ENCODE peak calls at places on chromosome 14, in four cellular contexts. H is heart left ventricle, Q is right lobe of liver, O is uterus. N is an unnamed sample.

GRCh38 chr14:64723691-64724577 is 19.7 kb downstream of the PLEKHG3 start:
- DNase-seq in H (no peak), Q (peak; percentile 4), O (no peak), N (no peak)

GRCh38 chr14:69637503-69638030 is 26.2 kb downstream of the SUSD6 start:
- DNase-seq in H (peak; percentile 64), Q (peak; percentile 89), O (no peak), N (peak; percentile 69)

GRCh38 chr14:43649508-43649907 is 857.6 kb downstream of the FSCB start:
- DNase-seq in H (no peak), Q (no peak), O (no peak), N (no peak)

GRCh38 chr14:67240168-67240932 is 885 bp upstream of the PALS1 start:
- DNase-seq in H (peak; percentile 69), Q (peak; percentile 72), O (peak; percentile 38), N (peak; percentile 34)

GRCh38 chr14:96895658-96896271 is 98.6 kb downstream of the VRK1 start:
- DNase-seq in H (no peak), Q (no peak), O (no peak), N (no peak)

GRCh38 chr14:53285806-53286205 is 132.7 kb upstream of the DDHD1 start:
- DNase-seq in H (no peak), Q (no peak), O (no peak), N (no peak)

GRCh38 chr14:47435331-47435965 is 240.0 kb downstream of the MDGA2 start:
- DNase-seq in H (no peak), Q (no peak), O (no peak), N (no peak)

GRCh38 chr14:49769171-49769570 is 1.2 kb downstream of the KLHDC2 start:
- DNase-seq in H (no peak), Q (no peak), O (no peak), N (peak; percentile 48)

GRCh38 chr14:82159624-82160023 is 626.0 kb upstream of the SEL1L start:
- DNase-seq in H (no peak), Q (no peak), O (no peak), N (no peak)

GRCh38 chr14:59274991-59275391 is 86.5 kb downstream of the DAAM1 start:
- DNase-seq in H (peak; percentile 68), Q (no peak), O (no peak), N (no peak)

GRCh38 chr14:74704656-74705055 is 8.2 kb downstream of the AREL1 start:
- DNase-seq in H (no peak), Q (no peak), O (no peak), N (no peak)

GRCh38 chr14:38721822-38722431 is 381.1 kb downstream of the SEC23A start:
- DNase-seq in H (peak; percentile 39), Q (peak; percentile 30), O (peak; percentile 21), N (peak; percentile 59)

GRCh38 chr14:21039059-21039422 is 3.1 kb upstream of the RNASE7 start:
- DNase-seq in H (peak; percentile 90), Q (peak; percentile 82), O (peak; percentile 95), N (no peak)

GRCh38 chr14:85217412-85217811 is 312.5 kb upstream of the FLRT2 start:
- DNase-seq in H (no peak), Q (no peak), O (no peak), N (no peak)

GRCh38 chr14:52042371-52043037 is 26.4 kb downstream of the NID2 start:
- DNase-seq in H (no peak), Q (no peak), O (no peak), N (no peak)

GRCh38 chr14:94043756-94044475 is 17.8 kb downstream of the OTUB2 start:
- DNase-seq in H (no peak), Q (no peak), O (no peak), N (no peak)

GRCh38 chr14:88550078-88550477 is 4.7 kb downstream of the PTPN21 start:
- DNase-seq in H (no peak), Q (no peak), O (no peak), N (no peak)

GRCh38 chr14:85528080-85528881 is 1.7 kb upstream of the FLRT2 start:
- DNase-seq in H (peak; percentile 29), Q (no peak), O (no peak), N (no peak)

GRCh38 chr14:105912641-105913180 is 386.3 kb downstream of the TMEM121 start:
- DNase-seq in H (no peak), Q (no peak), O (no peak), N (no peak)

GRCh38 chr14:105913221-105913620 is 386.8 kb downstream of the TMEM121 start:
- DNase-seq in H (no peak), Q (no peak), O (no peak), N (no peak)

GRCh38 chr14:105909046-105909827 is 382.9 kb downstream of the TMEM121 start:
- DNase-seq in H (no peak), Q (no peak), O (no peak), N (no peak)

GRCh38 chr14:105910426-105910825 is 384.0 kb downstream of the TMEM121 start:
- DNase-seq in H (no peak), Q (no peak), O (no peak), N (no peak)

GRCh38 chr14:105911006-105911847 is 384.8 kb downstream of the TMEM121 start:
- DNase-seq in H (no peak), Q (no peak), O (no peak), N (no peak)
- TF ChIP-seq POLR2A in H (no peak), Q (no peak), O (no peak), N (no peak)

GRCh38 chr14:100281286-100282082 is 24.8 kb downstream of the SLC25A29 start:
- DNase-seq in H (no peak), Q (no peak), O (no peak), N (no peak)
- TF ChIP-seq POLR2A in H (no peak), Q (no peak), O (no peak), N (no peak)

GRCh38 chr14:23567186-23568020 is at the start of gene AP1G2:
- DNase-seq in H (peak; percentile 90), Q (peak; percentile 90), O (peak; percentile 89), N (peak; percentile 81)
- TF ChIP-seq POLR2A in H (no peak), Q (peak; percentile 61), O (no peak), N (peak; percentile 67)

GRCh38 chr14:100116134-100116533 is 43.3 kb downstream of the DEGS2 start:
- DNase-seq in H (no peak), Q (no peak), O (no peak), N (no peak)

GRCh38 chr14:100114109-100114765 is 45.2 kb downstream of the DEGS2 start:
- DNase-seq in H (no peak), Q (no peak), O (no peak), N (no peak)

GRCh38 chr14:100117026-100117425 is 42.4 kb downstream of the DEGS2 start:
- DNase-seq in H (no peak), Q (no peak), O (no peak), N (no peak)

GRCh38 chr14:100115726-100116125 is 43.7 kb downstream of the DEGS2 start:
- DNase-seq in H (no peak), Q (no peak), O (no peak), N (no peak)

DNA sequence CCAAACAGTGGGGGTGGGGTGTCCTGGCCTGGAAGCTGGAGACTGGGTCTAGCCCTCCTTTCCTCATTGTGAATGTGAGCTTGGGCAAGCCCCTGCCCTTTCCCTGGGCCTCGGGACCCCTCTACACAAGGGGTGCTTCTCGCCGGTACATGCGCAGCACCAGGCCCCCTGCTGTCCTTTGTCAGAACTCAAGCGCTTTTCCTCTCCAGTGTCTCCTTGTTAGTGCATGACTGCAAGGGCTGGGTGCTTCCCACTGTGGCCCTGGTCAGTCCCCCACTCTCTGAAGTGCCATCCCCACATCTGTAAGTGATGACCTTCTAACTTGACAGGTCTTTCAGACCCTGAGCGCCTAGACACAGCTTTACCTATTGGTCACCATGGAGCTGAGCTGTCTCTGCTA is 44.2 kb downstream of the DEGS2 start:
- DNase-seq in H (no peak), Q (no peak), O (no peak), N (no peak)
- TF ChIP-seq POLR2A in H (no peak), Q (no peak), O (no peak), N (no peak)

GRCh38 chr14:68569970-68570409 is 222.9 kb downstream of the ZFP36L1 start:
- DNase-seq in H (no peak), Q (no peak), O (no peak), N (no peak)
- TF ChIP-seq POLR2A in H (no peak), Q (peak; percentile 13), O (no peak), N (no peak)

GRCh38 chr14:60721331-60722162 is 2.6 kb downstream of the SIX4 start:
- DNase-seq in H (peak; percentile 28), Q (peak; percentile 60), O (peak; percentile 50), N (peak; percentile 13)

GRCh38 chr14:60723218-60724079 is 702 bp downstream of the SIX4 start:
- DNase-seq in H (peak; percentile 33), Q (peak; percentile 48), O (peak; percentile 27), N (peak; percentile 46)

GRCh38 chr14:60720962-60721330 is 3.2 kb downstream of the SIX4 start:
- DNase-seq in H (no peak), Q (no peak), O (no peak), N (no peak)

GRCh38 chr14:60722836-60723217 is 1.3 kb downstream of the SIX4 start:
- DNase-seq in H (no peak), Q (no peak), O (peak; percentile 14), N (no peak)

DNA sequence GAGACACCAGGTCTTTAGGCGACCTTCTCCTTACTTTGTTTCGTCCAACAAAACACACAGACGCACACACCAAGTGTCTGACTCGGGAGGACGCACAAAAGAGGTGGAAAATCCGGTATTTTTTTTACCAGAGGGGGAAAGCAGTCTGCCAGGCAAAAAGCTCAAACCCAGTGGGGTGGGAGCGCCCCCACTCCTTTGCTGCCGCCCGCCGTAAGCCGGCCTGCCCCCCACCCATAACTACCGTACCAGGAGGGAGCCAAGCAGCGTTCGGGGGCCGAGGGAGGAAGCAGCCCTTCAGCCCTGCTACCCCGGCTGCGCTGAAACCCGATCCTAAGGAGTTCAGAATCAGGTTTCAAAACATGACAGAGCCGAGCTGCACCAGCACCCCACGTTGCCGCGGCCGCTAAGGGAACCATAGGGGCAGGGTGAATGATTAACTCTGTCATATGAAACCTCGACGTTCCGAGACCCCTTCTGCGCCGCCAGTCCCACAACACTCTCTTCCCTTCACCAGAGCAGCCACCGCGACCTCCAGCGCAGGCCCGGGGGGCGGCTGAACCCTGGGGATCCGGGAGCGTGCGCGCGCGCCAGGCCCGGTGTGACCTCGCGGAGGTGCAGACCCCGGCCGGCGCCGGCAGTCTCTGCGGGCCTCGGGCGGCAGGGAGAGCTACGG is 1.9 kb downstream of the SIX4 start:
- DNase-seq in H (peak; percentile 21), Q (peak; percentile 26), O (peak; percentile 19), N (peak; percentile 27)
- TF ChIP-seq POLR2A in H (no peak), Q (no peak), O (no peak), N (no peak)

GRCh38 chr14:23352506-23353432 is at the start of gene SLC22A17:
- DNase-seq in H (peak; percentile 83), Q (peak; percentile 60), O (peak; percentile 89), N (no peak)
- TF ChIP-seq POLR2A in H (no peak), Q (peak; percentile 22), O (peak; percentile 88), N (no peak)

DNA sequence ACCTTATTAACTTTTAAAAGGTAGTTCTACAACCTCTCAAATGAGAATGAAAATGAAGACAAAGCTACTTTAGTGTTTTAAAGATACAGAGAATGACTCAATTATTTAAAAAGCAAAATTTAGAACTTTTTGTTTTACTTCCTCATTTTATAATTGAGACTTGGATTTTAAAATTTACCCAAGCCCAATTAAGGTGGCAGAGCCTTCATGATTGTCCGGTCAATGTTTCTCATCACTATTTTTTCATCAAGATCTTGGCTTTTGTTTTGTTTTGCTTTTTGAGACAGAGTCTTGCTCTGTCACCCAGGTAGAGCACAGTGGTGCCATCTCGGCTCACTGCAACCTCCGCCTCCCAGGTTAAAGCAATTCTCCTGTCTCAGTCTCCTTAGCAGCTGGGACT is 32.7 kb downstream of the PPP4R3A start:
- DNase-seq in H (no peak), Q (no peak), O (no peak), N (no peak)
- TF ChIP-seq POLR2A in H (no peak), Q (no peak), O (no peak), N (no peak)

N was measured in erythroblast.